ENCODE peak calls at places on chromosomes 12 and 14, in seven cellular contexts. P is BJ, D is AG09309, H is lower lobe of right lung, G is heart right ventricle, C is H7, M is fibroblast of pulmonary artery. A is an unnamed sample.
A peak's percentile ranks its signal among the peaks of the same experiment; 100 is the strongest.

GRCh38 chr14:100067971-100068959 is 3.0 kb downstream of the EVL start:
- DNase-seq in G (peak; percentile 28), P (no peak), C (no peak), M (peak; percentile 40), D (no peak), H (peak; percentile 80), A (no peak)

GRCh38 chr12:75561921-75562320 is 50.5 kb upstream of the KRR1 start:
- DNase-seq in P (no peak), H (no peak), M (no peak), D (no peak), G (no peak), C (no peak), A (no peak)

GRCh38 chr12:55955344-55955743 is 10.5 kb downstream of the PMEL start:
- DNase-seq in G (no peak), H (no peak), M (no peak), D (no peak), P (no peak), C (peak; percentile 2), A (no peak)

GRCh38 chr12:42918387-42918786 is 328.8 kb upstream of the PRICKLE1 start:
- DNase-seq in C (no peak), G (no peak), D (no peak), H (no peak), P (no peak), M (peak; percentile 5), A (no peak)

GRCh38 chr12:116213885-116214527 is 63.5 kb downstream of the MED13L start:
- DNase-seq in D (no peak), C (no peak), H (no peak), G (no peak), M (no peak), P (no peak), A (no peak)

GRCh38 chr12:76739896-76740295 is 24.0 kb upstream of the ZDHHC17 start:
- DNase-seq in P (no peak), G (no peak), H (no peak), C (no peak), M (no peak), D (no peak), A (no peak)

GRCh38 chr14:65972346-65972745 is 513.8 kb upstream of the CCDC196 start:
- DNase-seq in D (no peak), C (no peak), P (no peak), H (no peak), M (peak; percentile 12), G (no peak), A (no peak)

GRCh38 chr12:106981781-106982180 is 5.2 kb downstream of the MTERF2 start:
- DNase-seq in G (no peak), P (no peak), M (peak; percentile 83), C (no peak), D (no peak), H (no peak), A (no peak)

GRCh38 chr12:101671157-101671791 is 26.2 kb upstream of the CHPT1 start:
- DNase-seq in P (no peak), M (no peak), D (no peak), H (peak; percentile 55), C (no peak), G (no peak), A (no peak)

GRCh38 chr12:3600039-3600720 is 109.2 kb downstream of the PRMT8 start:
- DNase-seq in D (no peak), H (no peak), M (no peak), G (no peak), C (peak; percentile 80), P (no peak), A (no peak)

GRCh38 chr12:25518512-25518911 is 34.6 kb downstream of the LMNTD1 start:
- DNase-seq in M (no peak), G (no peak), D (no peak), P (peak; percentile 36), H (no peak), C (no peak), A (no peak)

GRCh38 chr12:132478433-132478803 is 11.5 kb upstream of the FBRSL1 start:
- DNase-seq in C (no peak), H (no peak), D (no peak), P (no peak), G (no peak), M (no peak), A (no peak)

GRCh38 chr14:92635031-92635430 is 113.4 kb downstream of the LGMN start:
- DNase-seq in H (no peak), D (no peak), G (no peak), C (no peak), M (no peak), P (no peak), A (no peak)

GRCh38 chr12:34233618-34234017 is 211.3 kb downstream of the ALG10 start:
- DNase-seq in C (no peak), P (no peak), D (no peak), H (no peak), G (no peak), M (no peak), A (peak; percentile 46)

GRCh38 chr12:44571031-44571550 is 305.0 kb downstream of the NELL2 start:
- DNase-seq in G (no peak), P (no peak), C (no peak), H (no peak), M (no peak), D (no peak), A (no peak)

GRCh38 chr12:88579941-88580871 is at the start of gene KITLG:
- DNase-seq in M (peak; percentile 91), P (no peak), C (peak; percentile 87), D (no peak), G (peak; percentile 83), H (peak; percentile 87), A (peak; percentile 84)

GRCh38 chr14:20657216-20658211 is 16.0 kb upstream of the OR6S1 start:
- DNase-seq in D (no peak), M (no peak), P (no peak), G (no peak), H (no peak), C (peak; percentile 89), A (no peak)

GRCh38 chr14:20655851-20656250 is 14.4 kb upstream of the OR6S1 start:
- DNase-seq in D (no peak), M (no peak), G (no peak), P (no peak), C (no peak), H (no peak), A (no peak)

GRCh38 chr14:20656274-20656673 is 14.8 kb upstream of the OR6S1 start:
- DNase-seq in M (no peak), P (no peak), G (no peak), H (no peak), D (no peak), C (no peak), A (no peak)

GRCh38 chr14:20658246-20658645 is 16.8 kb upstream of the OR6S1 start:
- DNase-seq in G (no peak), C (no peak), M (no peak), H (no peak), D (no peak), P (no peak), A (no peak)

DNA sequence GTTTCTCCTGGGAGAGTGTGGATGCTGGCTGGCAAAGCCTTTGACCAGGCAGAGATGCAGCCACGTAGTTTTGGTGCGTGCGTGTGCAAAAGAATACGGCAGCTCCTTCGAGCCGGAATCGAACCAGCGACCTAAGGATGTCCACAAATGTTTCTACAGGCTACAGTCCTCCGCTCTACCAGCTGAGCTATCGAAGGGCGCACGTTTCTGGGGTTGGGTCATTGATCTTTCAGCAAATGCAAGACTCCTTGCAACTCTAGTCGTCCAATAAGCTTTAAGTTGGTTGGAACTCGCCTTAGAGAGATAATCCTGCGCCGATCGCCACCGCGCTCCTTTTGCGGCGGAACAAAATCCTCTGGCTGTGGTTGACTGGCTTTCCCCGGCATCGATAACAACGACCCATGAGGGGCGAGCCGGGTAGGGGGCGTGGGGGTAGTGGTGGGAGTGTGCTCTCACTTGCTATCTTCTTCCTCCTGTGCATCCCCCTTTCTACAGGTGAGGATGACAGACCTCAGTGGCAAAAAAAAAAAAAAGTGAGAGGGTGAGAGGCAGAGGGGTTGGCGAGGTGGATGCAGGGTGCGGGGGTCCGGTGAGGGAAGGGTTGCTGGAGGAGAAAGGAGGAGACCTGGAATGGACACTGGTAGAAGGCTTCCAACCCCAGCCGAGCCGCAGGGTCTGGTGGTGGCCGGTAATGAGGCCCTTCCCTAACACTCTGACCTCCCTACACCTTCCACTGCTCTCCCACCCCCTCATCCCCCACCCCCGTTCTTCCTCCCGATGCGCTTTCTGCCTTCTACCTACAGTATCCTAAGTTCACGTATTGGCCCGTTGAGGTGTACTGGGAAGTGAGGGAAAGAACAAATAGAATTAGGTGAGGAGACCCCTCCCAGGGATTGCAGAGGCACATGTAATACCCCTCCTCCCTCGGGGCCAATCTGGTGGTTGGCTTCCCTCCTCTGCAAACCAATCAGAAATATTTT is 11.8 kb upstream of the OR6S1 start:
- DNase-seq in P (no peak), M (peak; percentile 58), G (no peak), H (no peak), C (peak; percentile 76), D (no peak), A (peak; percentile 36)
- H3K4me3 ChIP-seq in P (no peak overlapping the region), M (no peak overlapping the region), G (no peak overlapping the region), H (no peak overlapping the region), C (peak overlapping the region; percentile 82), D (peak overlapping the region; percentile 12), A (peak overlapping the region; percentile 23)

GRCh38 chr14:73236157-73236556 is 1.1 kb upstream of the PAPLN start:
- DNase-seq in H (no peak), M (no peak), P (no peak), D (no peak), G (no peak), C (peak; percentile 79), A (peak; percentile 70)
- H3K4me3 ChIP-seq in H (no peak overlapping the region), M (no peak overlapping the region), P (no peak overlapping the region), D (no peak overlapping the region), G (no peak overlapping the region), C (no peak overlapping the region), A (no peak overlapping the region)

GRCh38 chr14:95689441-95689840 is 3.2 kb downstream of the TCL1B start:
- DNase-seq in D (no peak), P (no peak), M (no peak), G (no peak), H (no peak), C (no peak), A (no peak)

GRCh38 chr14:95690815-95691214 is 4.6 kb downstream of the TCL1B start:
- DNase-seq in P (no peak), D (no peak), H (no peak), C (no peak), M (no peak), G (no peak), A (no peak)

GRCh38 chr14:95683793-95684192 is 2.4 kb upstream of the TCL1B start:
- DNase-seq in D (no peak), P (no peak), M (no peak), G (no peak), H (no peak), C (peak; percentile 90), A (no peak)

GRCh38 chr14:95686935-95687334 is 709 bp downstream of the TCL1B start:
- DNase-seq in G (no peak), C (no peak), P (no peak), M (no peak), D (no peak), H (no peak), A (no peak)

GRCh38 chr14:95685978-95686922 is at the start of gene TCL1B:
- DNase-seq in H (no peak), G (no peak), M (no peak), D (no peak), P (no peak), C (peak; percentile 89), A (no peak)
- H3K4me3 ChIP-seq in H (no peak within 1 kb of the TSS), G (no peak within 1 kb of the TSS), M (no peak within 1 kb of the TSS), D (no peak within 1 kb of the TSS), P (no peak within 1 kb of the TSS), C (peak within 1 kb of the TSS; percentile 12), A (no peak within 1 kb of the TSS)

DNA sequence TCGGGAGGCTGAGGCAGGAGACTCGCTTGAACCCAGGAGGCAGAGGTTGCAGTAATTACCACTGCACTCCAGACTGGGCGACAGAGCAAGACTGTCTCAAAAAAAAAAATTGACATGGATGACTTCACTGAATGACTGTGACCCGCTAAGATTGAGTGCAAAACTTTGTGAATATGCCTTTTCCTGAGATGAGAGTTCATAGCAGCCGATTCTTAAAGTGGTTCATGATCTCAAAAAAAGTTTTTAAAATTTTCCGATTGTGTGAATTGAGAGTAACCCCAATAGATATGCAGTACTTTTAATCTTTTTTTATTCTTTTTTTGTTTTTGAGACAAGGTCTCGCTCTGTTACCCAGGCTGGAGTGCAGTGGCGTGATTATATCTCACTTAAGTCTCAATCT is 1.2 kb downstream of the TCTN1 start:
- DNase-seq in G (no peak), P (no peak), H (no peak), C (no peak), M (no peak), D (no peak), A (no peak)
- H3K4me3 ChIP-seq in G (no peak overlapping the region), P (no peak overlapping the region), H (no peak overlapping the region), C (no peak overlapping the region), M (no peak overlapping the region), D (no peak overlapping the region), A (no peak overlapping the region)